ENCODE peak calls at places on chromosomes 3 and 15, in seven cellular contexts. One of them, this sample, is unnamed.

GRCh38 chr3:184015381-184016019 is 2.2 kb downstream of the ABCC5 start:
- DNase-seq in GM20000: no peak
- DNase-seq in Kasumi-1: no peak
- DNase-seq in NAMALWA: no peak
- DNase-seq in NCI-H510A treated with DMSO at 0.1 percent for 48 hours: peak
- DNase-seq in hepatocyte: peak
- DNase-seq in left ventricle myocardium superior: peak
- DNase-seq in this sample: no peak

GRCh38 chr3:47016086-47016933 is 36.8 kb downstream of the NBEAL2 start:
- DNase-seq in NCI-H510A treated with DMSO at 0.1 percent for 48 hours: no peak
- DNase-seq in left ventricle myocardium superior: no peak
- DNase-seq in NAMALWA: no peak
- DNase-seq in hepatocyte: no peak
- DNase-seq in GM20000: no peak
- DNase-seq in Kasumi-1: no peak
- DNase-seq in this sample: no peak

GRCh38 chr15:68055224-68055705 is 1.1 kb downstream of the PIAS1 start:
- DNase-seq in NAMALWA: peak
- DNase-seq in Kasumi-1: peak
- DNase-seq in left ventricle myocardium superior: no peak
- DNase-seq in GM20000: peak
- DNase-seq in hepatocyte: peak
- DNase-seq in NCI-H510A treated with DMSO at 0.1 percent for 48 hours: no peak
- DNase-seq in this sample: no peak

GRCh38 chr15:51775967-51776816 is 24.8 kb downstream of the TMOD2 start:
- DNase-seq in NCI-H510A treated with DMSO at 0.1 percent for 48 hours: peak
- DNase-seq in GM20000: peak
- DNase-seq in NAMALWA: peak
- DNase-seq in Kasumi-1: peak
- DNase-seq in left ventricle myocardium superior: no peak
- DNase-seq in hepatocyte: peak
- DNase-seq in this sample: no peak

GRCh38 chr3:181947606-181948005 is 235.9 kb downstream of the SOX2 start:
- DNase-seq in left ventricle myocardium superior: no peak
- DNase-seq in NAMALWA: no peak
- DNase-seq in NCI-H510A treated with DMSO at 0.1 percent for 48 hours: no peak
- DNase-seq in GM20000: no peak
- DNase-seq in hepatocyte: no peak
- DNase-seq in Kasumi-1: no peak
- DNase-seq in this sample: no peak

GRCh38 chr3:62876064-62876463 is 848 bp upstream of the CADPS start:
- DNase-seq in Kasumi-1: no peak
- DNase-seq in hepatocyte: peak
- DNase-seq in NCI-H510A treated with DMSO at 0.1 percent for 48 hours: peak
- DNase-seq in left ventricle myocardium superior: peak
- DNase-seq in GM20000: peak
- DNase-seq in NAMALWA: peak
- DNase-seq in this sample: peak

GRCh38 chr3:195802795-195803194 is 8.9 kb downstream of the MUC4 start:
- DNase-seq in hepatocyte: peak
- DNase-seq in NCI-H510A treated with DMSO at 0.1 percent for 48 hours: peak
- DNase-seq in GM20000: no peak
- DNase-seq in Kasumi-1: no peak
- DNase-seq in NAMALWA: peak
- DNase-seq in left ventricle myocardium superior: no peak
- DNase-seq in this sample: no peak

GRCh38 chr15:70120109-70120508 is 22.4 kb upstream of the TLE3 start:
- DNase-seq in NCI-H510A treated with DMSO at 0.1 percent for 48 hours: no peak
- DNase-seq in NAMALWA: no peak
- DNase-seq in left ventricle myocardium superior: no peak
- DNase-seq in GM20000: no peak
- DNase-seq in Kasumi-1: no peak
- DNase-seq in hepatocyte: no peak
- DNase-seq in this sample: no peak

GRCh38 chr3:47865192-47865591 is 62.3 kb downstream of the DHX30 start:
- DNase-seq in hepatocyte: no peak
- DNase-seq in GM20000: no peak
- DNase-seq in Kasumi-1: no peak
- DNase-seq in NAMALWA: no peak
- DNase-seq in NCI-H510A treated with DMSO at 0.1 percent for 48 hours: no peak
- DNase-seq in left ventricle myocardium superior: no peak
- DNase-seq in this sample: no peak

GRCh38 chr3:159739166-159739565 is 249.5 kb upstream of the IL12A start:
- DNase-seq in hepatocyte: no peak
- DNase-seq in NAMALWA: no peak
- DNase-seq in left ventricle myocardium superior: no peak
- DNase-seq in NCI-H510A treated with DMSO at 0.1 percent for 48 hours: no peak
- DNase-seq in Kasumi-1: no peak
- DNase-seq in GM20000: no peak
- DNase-seq in this sample: no peak

GRCh38 chr3:109278141-109278540 is 38.2 kb downstream of the DPPA2 start:
- DNase-seq in left ventricle myocardium superior: no peak
- DNase-seq in NCI-H510A treated with DMSO at 0.1 percent for 48 hours: no peak
- DNase-seq in hepatocyte: no peak
- DNase-seq in GM20000: no peak
- DNase-seq in Kasumi-1: no peak
- DNase-seq in NAMALWA: no peak
- DNase-seq in this sample: no peak

GRCh38 chr15:63872759-63873510 is 39.2 kb upstream of the HERC1 start:
- DNase-seq in left ventricle myocardium superior: no peak
- DNase-seq in hepatocyte: no peak
- DNase-seq in NAMALWA: no peak
- DNase-seq in Kasumi-1: no peak
- DNase-seq in NCI-H510A treated with DMSO at 0.1 percent for 48 hours: no peak
- DNase-seq in GM20000: no peak
- DNase-seq in this sample: no peak

GRCh38 chr3:46848271-46849097 is 14.8 kb downstream of the MYL3 start:
- DNase-seq in hepatocyte: peak
- DNase-seq in left ventricle myocardium superior: peak
- DNase-seq in GM20000: no peak
- DNase-seq in Kasumi-1: peak
- DNase-seq in NAMALWA: peak
- DNase-seq in NCI-H510A treated with DMSO at 0.1 percent for 48 hours: no peak
- DNase-seq in this sample: peak

GRCh38 chr3:23785097-23785645 is 20.6 kb upstream of the UBE2E1 start:
- DNase-seq in NAMALWA: no peak
- DNase-seq in left ventricle myocardium superior: no peak
- DNase-seq in Kasumi-1: no peak
- DNase-seq in NCI-H510A treated with DMSO at 0.1 percent for 48 hours: no peak
- DNase-seq in GM20000: no peak
- DNase-seq in hepatocyte: no peak
- DNase-seq in this sample: no peak

GRCh38 chr15:31252386-31252785 is 74.2 kb upstream of the KLF13 start:
- DNase-seq in Kasumi-1: no peak
- DNase-seq in left ventricle myocardium superior: no peak
- DNase-seq in NAMALWA: no peak
- DNase-seq in hepatocyte: no peak
- DNase-seq in NCI-H510A treated with DMSO at 0.1 percent for 48 hours: no peak
- DNase-seq in GM20000: no peak
- DNase-seq in this sample: no peak

GRCh38 chr3:164806188-164806587 is 272.1 kb downstream of the SI start:
- DNase-seq in Kasumi-1: no peak
- DNase-seq in hepatocyte: no peak
- DNase-seq in NAMALWA: no peak
- DNase-seq in left ventricle myocardium superior: no peak
- DNase-seq in GM20000: no peak
- DNase-seq in NCI-H510A treated with DMSO at 0.1 percent for 48 hours: peak
- DNase-seq in this sample: no peak

GRCh38 chr3:56702487-56703315 is 19.6 kb upstream of the TASOR start:
- DNase-seq in left ventricle myocardium superior: no peak
- DNase-seq in GM20000: peak
- DNase-seq in hepatocyte: peak
- DNase-seq in NCI-H510A treated with DMSO at 0.1 percent for 48 hours: peak
- DNase-seq in NAMALWA: peak
- DNase-seq in Kasumi-1: peak
- DNase-seq in this sample: no peak

GRCh38 chr3:196166741-196167140 is 44.5 kb downstream of the ZDHHC19 start:
- DNase-seq in hepatocyte: no peak
- DNase-seq in Kasumi-1: no peak
- DNase-seq in NCI-H510A treated with DMSO at 0.1 percent for 48 hours: no peak
- DNase-seq in GM20000: no peak
- DNase-seq in left ventricle myocardium superior: no peak
- DNase-seq in NAMALWA: no peak
- DNase-seq in this sample: no peak

GRCh38 chr3:126084667-126085180 is 800 bp upstream of the SLC41A3 start:
- DNase-seq in Kasumi-1: no peak
- DNase-seq in NAMALWA: peak
- DNase-seq in left ventricle myocardium superior: no peak
- DNase-seq in NCI-H510A treated with DMSO at 0.1 percent for 48 hours: no peak
- DNase-seq in GM20000: no peak
- DNase-seq in hepatocyte: no peak
- DNase-seq in this sample: no peak

GRCh38 chr15:68640791-68641331 is 62.1 kb downstream of the CORO2B start:
- DNase-seq in left ventricle myocardium superior: peak
- DNase-seq in GM20000: no peak
- DNase-seq in hepatocyte: no peak
- DNase-seq in Kasumi-1: no peak
- DNase-seq in NAMALWA: no peak
- DNase-seq in NCI-H510A treated with DMSO at 0.1 percent for 48 hours: peak
- DNase-seq in this sample: no peak

GRCh38 chr15:41417418-41417811 is 520 bp downstream of the RTF1 start:
- DNase-seq in NCI-H510A treated with DMSO at 0.1 percent for 48 hours: no peak
- DNase-seq in GM20000: no peak
- DNase-seq in Kasumi-1: no peak
- DNase-seq in hepatocyte: peak
- DNase-seq in NAMALWA: no peak
- DNase-seq in left ventricle myocardium superior: no peak
- DNase-seq in this sample: no peak

GRCh38 chr15:80936288-80937078 is 53.1 kb downstream of the MESD start:
- DNase-seq in hepatocyte: no peak
- DNase-seq in NAMALWA: no peak
- DNase-seq in NCI-H510A treated with DMSO at 0.1 percent for 48 hours: no peak
- DNase-seq in left ventricle myocardium superior: no peak
- DNase-seq in GM20000: no peak
- DNase-seq in Kasumi-1: no peak
- DNase-seq in this sample: no peak

GRCh38 chr3:52005571-52005986 is 9.9 kb upstream of the RPL29 start:
- DNase-seq in left ventricle myocardium superior: peak
- DNase-seq in hepatocyte: peak
- DNase-seq in NAMALWA: no peak
- DNase-seq in Kasumi-1: peak
- DNase-seq in GM20000: no peak
- DNase-seq in NCI-H510A treated with DMSO at 0.1 percent for 48 hours: peak
- DNase-seq in this sample: no peak

GRCh38 chr15:80948651-80949292 is 40.8 kb downstream of the MESD start:
- DNase-seq in GM20000: no peak
- DNase-seq in Kasumi-1: no peak
- DNase-seq in hepatocyte: no peak
- DNase-seq in left ventricle myocardium superior: no peak
- DNase-seq in NAMALWA: no peak
- DNase-seq in NCI-H510A treated with DMSO at 0.1 percent for 48 hours: no peak
- DNase-seq in this sample: no peak

GRCh38 chr3:183116051-183116614 is 16.8 kb upstream of the MCCC1 start:
- DNase-seq in left ventricle myocardium superior: peak
- DNase-seq in Kasumi-1: peak
- DNase-seq in GM20000: peak
- DNase-seq in NAMALWA: peak
- DNase-seq in NCI-H510A treated with DMSO at 0.1 percent for 48 hours: peak
- DNase-seq in hepatocyte: peak
- DNase-seq in this sample: peak

This sample was measured in 8988T.